ENCODE peak calls at places on chromosomes 5 and 9, in five cellular contexts. Y is AG09319, M is WTC11, Q is mesendoderm, F is NCI-H2029. W is an unnamed sample.

GRCh38 chr9:115595951-115596742 is 478.2 kb upstream of the TNC start:
- DNase-seq in Y (peak), M (no peak), Q (peak), F (no peak), W (peak)

GRCh38 chr9:3332802-3333201 is 193.0 kb downstream of the RFX3 start:
- DNase-seq in Y (no peak), M (no peak), Q (no peak), F (no peak), W (peak)

GRCh38 chr5:2007437-2007905 is 124.7 kb upstream of the IRX4 start:
- DNase-seq in Y (no peak), M (no peak), Q (no peak), F (no peak), W (no peak)

GRCh38 chr5:116731432-116731831 is 156.8 kb upstream of the SEMA6A start:
- DNase-seq in Y (no peak), M (no peak), Q (no peak), F (no peak), W (no peak)

GRCh38 chr5:460413-460700 is 17.4 kb downstream of the EXOC3 start:
- DNase-seq in Y (no peak), M (peak), Q (no peak), F (no peak), W (no peak)

GRCh38 chr5:176560364-176560763 is 11.2 kb downstream of the CDHR2 start:
- DNase-seq in Y (no peak), M (no peak), Q (no peak), F (no peak), W (no peak)

GRCh38 chr9:121034529-121034928 is 15.5 kb downstream of the C5 start:
- DNase-seq in Y (no peak), M (no peak), Q (no peak), F (no peak), W (no peak)

GRCh38 chr5:128541385-128541784 is 3.3 kb upstream of the FBN2 start:
- DNase-seq in Y (no peak), M (no peak), Q (no peak), F (no peak), W (no peak)

GRCh38 chr9:88773627-88774244 is 217.5 kb upstream of the S1PR3 start:
- DNase-seq in Y (no peak), M (no peak), Q (peak), F (no peak), W (peak)

GRCh38 chr9:98804083-98804482 is 3.4 kb upstream of the GALNT12 start:
- DNase-seq in Y (no peak), M (no peak), Q (no peak), F (no peak), W (no peak)

GRCh38 chr9:103734471-103734870 is 359.6 kb upstream of the SMC2 start:
- DNase-seq in Y (no peak), M (no peak), Q (no peak), F (no peak), W (no peak)

GRCh38 chr9:17735859-17736258 is 157.0 kb downstream of the SH3GL2 start:
- DNase-seq in Y (no peak), M (no peak), Q (no peak), F (no peak), W (no peak)

GRCh38 chr5:159515197-159515596 is 184.9 kb upstream of the IL12B start:
- DNase-seq in Y (no peak), M (no peak), Q (no peak), F (no peak), W (no peak)

GRCh38 chr5:95620870-95621838 is 1.3 kb downstream of the GPR150 start:
- DNase-seq in Y (no peak), M (peak), Q (peak), F (peak), W (peak)

GRCh38 chr5:179554981-179555380 is 4.6 kb downstream of the RUFY1 start:
- DNase-seq in Y (no peak), M (no peak), Q (peak), F (no peak), W (no peak)

GRCh38 chr9:111362526-111362925 is 32.5 kb upstream of the OR2K2 start:
- DNase-seq in Y (peak), M (no peak), Q (no peak), F (no peak), W (no peak)

GRCh38 chr5:135533346-135533745 is 2.4 kb downstream of the NEUROG1 start:
- DNase-seq in Y (no peak), M (no peak), Q (no peak), F (no peak), W (no peak)

GRCh38 chr5:139611703-139612584 is 36.2 kb upstream of the CXXC5 start:
- DNase-seq in Y (no peak), M (no peak), Q (no peak), F (no peak), W (no peak)

GRCh38 chr5:1167728-1168709 is 33.4 kb upstream of the SLC6A19 start:
- DNase-seq in Y (peak), M (peak), Q (peak), F (peak), W (peak)

GRCh38 chr9:131731237-131731995 is 8.5 kb downstream of the RAPGEF1 start:
- DNase-seq in Y (no peak), M (no peak), Q (no peak), F (peak), W (no peak)

GRCh38 chr5:110288766-110289165 is 437.7 kb downstream of the TMEM232 start:
- DNase-seq in Y (peak), M (no peak), Q (peak), F (no peak), W (no peak)

GRCh38 chr9:128310461-128310860 is 11.8 kb downstream of the TRUB2 start:
- DNase-seq in Y (no peak), M (no peak), Q (no peak), F (no peak), W (no peak)

W was measured in neural progenitor cell.